ENCODE peak calls at places on chromosomes 7 and 10, in six cellular contexts. Q is GM23338, F is neural progenitor cell, S is SK-N-SH, A is PC-3, G is PC-9. R is an unnamed sample.

GRCh38 chr7:144738708-144739314 is 97.0 kb downstream of the TPK1 start:
- DNase-seq in Q (peak; percentile 45), F (peak; percentile 38), S (peak; percentile 15), A (peak; percentile 52), G (no peak), R (peak; percentile 50)

GRCh38 chr10:132518572-132519381 is 18.8 kb upstream of the INPP5A start:
- DNase-seq in Q (peak; percentile 91), F (peak; percentile 59), S (no peak), A (peak; percentile 70), G (peak; percentile 81), R (no peak)

GRCh38 chr7:12584940-12585339 is 14.4 kb downstream of the SCIN start:
- DNase-seq in Q (no peak), F (no peak), S (no peak), A (no peak), G (peak; percentile 31), R (peak; percentile 66)

GRCh38 chr10:63192826-63193225 is 59.7 kb downstream of the NRBF2 start:
- DNase-seq in Q (no peak), F (no peak), S (no peak), A (no peak), G (no peak), R (peak; percentile 53)

GRCh38 chr10:100446130-100446761 is 16.6 kb upstream of the WNT8B start:
- DNase-seq in Q (no peak), F (no peak), S (no peak), A (no peak), G (no peak), R (no peak)

GRCh38 chr10:66837990-66838389 is 87.8 kb upstream of the LRRTM3 start:
- DNase-seq in Q (no peak), F (no peak), S (no peak), A (peak; percentile 53), G (no peak), R (peak; percentile 1)

GRCh38 chr7:158281441-158281840 is 306.2 kb downstream of the PTPRN2 start:
- DNase-seq in Q (no peak), F (no peak), S (peak; percentile 17), A (no peak), G (no peak), R (no peak)

GRCh38 chr7:20447021-20447420 is 116.3 kb downstream of the ITGB8 start:
- DNase-seq in Q (no peak), F (no peak), S (no peak), A (no peak), G (no peak), R (no peak)

GRCh38 chr10:2949948-2950354 is 117.4 kb upstream of the PFKP start:
- DNase-seq in Q (no peak), F (no peak), S (no peak), A (peak; percentile 50), G (no peak), R (peak; percentile 89)

GRCh38 chr7:129825554-129826267 is 127.0 kb downstream of the UBE2H start:
- DNase-seq in Q (peak; percentile 84), F (peak; percentile 91), S (peak; percentile 97), A (peak; percentile 90), G (peak; percentile 95), R (peak; percentile 89)

GRCh38 chr7:158057446-158057845 is 530.2 kb downstream of the PTPRN2 start:
- DNase-seq in Q (no peak), F (no peak), S (no peak), A (no peak), G (no peak), R (no peak)

GRCh38 chr7:72706521-72706920 is 121.5 kb downstream of the TYW1B start:
- DNase-seq in Q (no peak), F (no peak), S (no peak), A (no peak), G (no peak), R (no peak)

GRCh38 chr7:85471740-85472139 is 284.9 kb upstream of the SEMA3D start:
- DNase-seq in Q (no peak), F (no peak), S (no peak), A (no peak), G (no peak), R (peak; percentile 35)

GRCh38 chr7:499853-500485 is 19.7 kb downstream of the PDGFA start:
- DNase-seq in Q (no peak), F (no peak), S (no peak), A (no peak), G (no peak), R (no peak)

GRCh38 chr7:44465490-44465889 is 25.0 kb downstream of the NUDCD3 start:
- DNase-seq in Q (no peak), F (no peak), S (no peak), A (no peak), G (no peak), R (no peak)
- H4K20me1 ChIP-seq in Q (peaks cover 18% of the 10 kb centered on the region), F (peaks cover 13% of the 10 kb centered on the region), S (peaks cover 31% of the 10 kb centered on the region), A (peaks cover 6% of the 10 kb centered on the region), G (peaks cover 67% of the 10 kb centered on the region), R (no peaks in the 10 kb centered on the region)

DNA sequence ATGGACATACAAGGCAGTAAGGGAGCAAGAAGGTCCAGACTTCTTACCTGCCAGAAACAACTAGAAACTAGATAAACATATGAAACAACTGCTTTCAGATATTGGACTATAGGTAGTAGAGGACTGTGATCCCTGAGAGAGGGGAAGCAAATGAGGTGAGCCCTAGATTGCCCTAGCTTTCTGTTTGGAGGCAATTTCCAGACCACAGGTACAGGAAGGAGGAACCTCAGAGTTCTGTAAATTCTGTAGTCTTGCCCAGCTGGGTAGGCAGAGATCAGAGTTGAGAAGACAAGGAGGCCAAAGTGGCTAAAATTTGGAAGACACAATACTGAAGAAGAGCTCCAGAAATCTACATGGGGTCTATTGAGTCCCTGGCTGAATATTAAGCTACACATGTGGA is 21.0 kb downstream of the CDK6 start:
- DNase-seq in Q (no peak), F (no peak), S (no peak), A (no peak), G (no peak), R (no peak)
- H3F3A ChIP-seq in Q (no peaks in the 10 kb centered on the region), F (no peaks in the 10 kb centered on the region), S (peaks cover 54% of the 10 kb centered on the region), A (no peaks in the 10 kb centered on the region), G (peaks cover 7% of the 10 kb centered on the region), R (peaks cover 37% of the 10 kb centered on the region)

GRCh38 chr10:45418859-45419672 is 45.0 kb downstream of the ALOX5 start:
- DNase-seq in Q (peak; percentile 79), F (peak; percentile 82), S (peak; percentile 91), A (no peak), G (no peak), R (peak; percentile 56)

GRCh38 chr10:45419673-45420020 is 45.6 kb downstream of the ALOX5 start:
- DNase-seq in Q (no peak), F (no peak), S (peak; percentile 59), A (no peak), G (no peak), R (no peak)

GRCh38 chr10:45418417-45418858 is 44.4 kb downstream of the ALOX5 start:
- DNase-seq in Q (no peak), F (no peak), S (no peak), A (no peak), G (no peak), R (no peak)

GRCh38 chr10:45416603-45417002 is 42.6 kb downstream of the ALOX5 start:
- DNase-seq in Q (no peak), F (no peak), S (no peak), A (no peak), G (no peak), R (no peak)

GRCh38 chr10:45417746-45418145 is 43.7 kb downstream of the ALOX5 start:
- DNase-seq in Q (no peak), F (no peak), S (no peak), A (no peak), G (no peak), R (no peak)
- H3K4me2 ChIP-seq in Q (no peak overlapping the region), F (no peak overlapping the region), S (no peak overlapping the region), A (no peak overlapping the region), G (no peak overlapping the region), R (no peak overlapping the region)

GRCh38 chr10:62058896-62059423 is 157.5 kb downstream of the ARID5B start:
- DNase-seq in Q (no peak), F (no peak), S (no peak), A (no peak), G (no peak), R (peak; percentile 45)
- H4K20me1 ChIP-seq in Q (no peaks in the 10 kb centered on the region), F (no peaks in the 10 kb centered on the region), S (no peaks in the 10 kb centered on the region), A (no peaks in the 10 kb centered on the region), G (no peaks in the 10 kb centered on the region), R (peaks cover 6% of the 10 kb centered on the region)

DNA sequence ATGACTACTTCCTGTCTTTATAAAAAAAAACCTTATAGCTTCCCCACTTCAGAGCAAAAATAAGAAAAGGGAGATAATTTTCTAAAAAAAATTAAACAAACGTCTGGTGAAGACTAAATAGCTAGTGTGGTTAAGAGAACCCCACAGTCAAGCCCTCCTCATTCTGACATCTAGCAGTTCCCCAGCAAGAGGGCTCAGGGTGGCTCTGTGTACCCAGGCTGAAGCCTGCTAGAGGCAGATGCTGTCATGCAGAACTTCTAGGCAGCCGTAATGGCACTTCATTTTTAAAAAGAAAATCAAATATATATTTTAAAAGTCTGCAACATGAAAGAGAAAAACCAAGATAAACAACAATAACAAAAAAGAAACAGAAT is 223.1 kb upstream of the KLF14 start:
- DNase-seq in Q (no peak), F (no peak), S (no peak), A (no peak), G (no peak), R (peak; percentile 37)
- H3F3A ChIP-seq in Q (no peaks in the 10 kb centered on the region), F (no peaks in the 10 kb centered on the region), S (peaks cover 55% of the 10 kb centered on the region), A (peaks cover 5% of the 10 kb centered on the region), G (peaks cover 40% of the 10 kb centered on the region), R (peaks cover 88% of the 10 kb centered on the region)

GRCh38 chr10:526651-527312 is 162.7 kb downstream of the DIP2C start:
- DNase-seq in Q (peak; percentile 58), F (peak; percentile 53), S (no peak), A (no peak), G (no peak), R (no peak)
- H3K4me2 ChIP-seq in Q (no peak overlapping the region), F (no peak overlapping the region), S (no peak overlapping the region), A (no peak overlapping the region), G (no peak overlapping the region), R (no peak overlapping the region)